ENCODE peak calls at places on chromosomes 5 and 9, in ten cellular contexts. O is K562; P is mammary epithelial cell; V is CD8-positive, alpha-beta T cell; W is lung; Q is H1; F is suprapubic skin; U is uterus; X is PC-3; A is right cardiac atrium. M is an unnamed sample. For H3K27me3 and H3K9me3, the result is how much of the 10 kb centered on the place peaks cover.

GRCh38 chr5:65895891-65896290 is 30.5 kb upstream of the ERBIN start:
- DNase-seq in Q (no peak), V (no peak), U (no peak), X (no peak), A (no peak), F (no peak), O (no peak), W (no peak), P (no peak), M (no peak)

GRCh38 chr5:148206620-148207019 is 3.8 kb downstream of the SPINK6 start:
- DNase-seq in P (no peak), U (no peak), W (no peak), Q (no peak), V (no peak), X (no peak), O (no peak), F (no peak), A (no peak), M (no peak)

GRCh38 chr5:181008136-181008535 is 19.5 kb downstream of the BTNL3 start:
- DNase-seq in U (no peak), P (no peak), Q (no peak), F (no peak), O (peak), X (no peak), V (no peak), A (no peak), W (no peak), M (no peak)

GRCh38 chr5:32383065-32383464 is 61.5 kb downstream of the ZFR start:
- DNase-seq in Q (no peak), F (no peak), V (no peak), A (no peak), X (no peak), U (no peak), P (no peak), W (no peak), O (no peak), M (no peak)

GRCh38 chr9:133334161-133334560 is 1.8 kb downstream of the SURF6 start:
- DNase-seq in F (peak), O (no peak), P (no peak), A (no peak), Q (peak), U (no peak), V (no peak), W (no peak), X (peak), M (no peak)

GRCh38 chr9:27003406-27004147 is 1.9 kb downstream of the LRRC19 start:
- DNase-seq in Q (no peak), F (no peak), P (no peak), O (no peak), A (no peak), V (no peak), W (no peak), X (no peak), U (no peak), M (no peak)

GRCh38 chr5:9646843-9647242 is 16.7 kb upstream of the TAS2R1 start:
- DNase-seq in F (no peak), O (no peak), U (no peak), W (no peak), V (no peak), Q (no peak), P (no peak), X (peak), A (no peak), M (no peak)

GRCh38 chr5:15834596-15835245 is 334.7 kb downstream of the FBXL7 start:
- DNase-seq in A (no peak), X (peak), V (no peak), W (no peak), P (peak), Q (no peak), U (no peak), O (no peak), F (no peak), M (no peak)

GRCh38 chr5:59648949-59649921 is 244.3 kb downstream of the PDE4D start:
- DNase-seq in F (no peak), Q (no peak), X (no peak), W (no peak), U (no peak), P (no peak), O (no peak), V (no peak), A (peak), M (no peak)

GRCh38 chr5:4532705-4533080 is 607.4 kb upstream of the ADAMTS16 start:
- DNase-seq in P (no peak), V (no peak), W (no peak), X (no peak), U (no peak), A (no peak), O (no peak), F (no peak), Q (no peak), M (no peak)

GRCh38 chr5:103829585-103829984 is 267.0 kb upstream of the NUDT12 start:
- DNase-seq in V (no peak), F (no peak), U (no peak), P (no peak), O (peak), X (peak), A (no peak), Q (no peak), W (no peak), M (no peak)

GRCh38 chr5:157955541-157956172 is 96.7 kb upstream of the CLINT1 start:
- DNase-seq in P (peak), U (no peak), O (no peak), F (no peak), W (no peak), X (peak), V (no peak), Q (no peak), A (no peak), M (no peak)

GRCh38 chr9:134163374-134164196 is 779 bp downstream of the RNU6ATAC start:
- DNase-seq in X (peak), V (peak), U (peak), F (peak), W (peak), Q (no peak), P (peak), A (peak), O (no peak), M (peak)

GRCh38 chr5:74595143-74595915 is 45.2 kb downstream of the ENC1 start:
- DNase-seq in Q (peak), F (no peak), A (no peak), W (no peak), P (no peak), X (no peak), U (no peak), O (peak), V (no peak), M (no peak)

GRCh38 chr9:8889100-8889499 is 1089.5 kb upstream of the DMAC1 start:
- DNase-seq in A (no peak), Q (no peak), U (no peak), F (no peak), V (no peak), P (no peak), X (no peak), W (no peak), O (no peak), M (no peak)

GRCh38 chr9:84393266-84393905 is 52.8 kb upstream of the SLC28A3 start:
- DNase-seq in F (no peak), X (no peak), P (no peak), A (no peak), V (no peak), Q (no peak), O (no peak), U (no peak), W (no peak), M (no peak)

GRCh38 chr9:93081081-93081529 is 14.9 kb upstream of the CARD19 start:
- DNase-seq in F (peak), Q (no peak), X (no peak), P (no peak), O (no peak), V (no peak), U (peak), W (no peak), A (no peak), M (no peak)

GRCh38 chr9:82789155-82789824 is 273.7 kb downstream of the RASEF start:
- DNase-seq in V (no peak), W (no peak), P (no peak), O (no peak), X (no peak), Q (no peak), U (no peak), A (no peak), F (no peak), M (no peak)

GRCh38 chr5:264346-264745 is 7.1 kb upstream of the PDCD6 start:
- DNase-seq in Q (no peak), A (no peak), F (no peak), W (no peak), V (no peak), U (no peak), X (no peak), P (no peak), O (no peak), M (no peak)

GRCh38 chr5:143515829-143516228 is 112.3 kb upstream of the NR3C1 start:
- DNase-seq in U (no peak), X (no peak), P (no peak), A (peak), W (no peak), Q (no peak), V (no peak), O (no peak), F (no peak), M (no peak)

GRCh38 chr9:107584186-107584585 is 94.6 kb upstream of the KLF4 start:
- DNase-seq in W (no peak), A (no peak), X (no peak), U (no peak), O (no peak), Q (no peak), P (no peak), V (no peak), F (no peak), M (no peak)

GRCh38 chr5:95938355-95938754 is 23.3 kb downstream of the ELL2 start:
- DNase-seq in F (no peak), P (no peak), U (no peak), A (no peak), X (no peak), O (no peak), Q (no peak), W (no peak), V (no peak), M (no peak)

GRCh38 chr9:91187965-91188344 is 173.8 kb downstream of the AUH start:
- DNase-seq in W (peak), U (no peak), Q (no peak), O (no peak), F (peak), V (no peak), X (no peak), P (peak), A (no peak), M (no peak)

GRCh38 chr5:74934949-74935751 is 69.0 kb upstream of the FAM169A start:
- DNase-seq in F (no peak), Q (no peak), P (peak), X (peak), O (no peak), W (no peak), U (peak), A (no peak), V (peak), M (peak)

GRCh38 chr9:116345817-116346216 is 192.2 kb downstream of the PAPPA start:
- DNase-seq in U (no peak), A (no peak), V (no peak), Q (no peak), W (no peak), F (no peak), O (no peak), P (no peak), X (no peak), M (no peak)

DNA sequence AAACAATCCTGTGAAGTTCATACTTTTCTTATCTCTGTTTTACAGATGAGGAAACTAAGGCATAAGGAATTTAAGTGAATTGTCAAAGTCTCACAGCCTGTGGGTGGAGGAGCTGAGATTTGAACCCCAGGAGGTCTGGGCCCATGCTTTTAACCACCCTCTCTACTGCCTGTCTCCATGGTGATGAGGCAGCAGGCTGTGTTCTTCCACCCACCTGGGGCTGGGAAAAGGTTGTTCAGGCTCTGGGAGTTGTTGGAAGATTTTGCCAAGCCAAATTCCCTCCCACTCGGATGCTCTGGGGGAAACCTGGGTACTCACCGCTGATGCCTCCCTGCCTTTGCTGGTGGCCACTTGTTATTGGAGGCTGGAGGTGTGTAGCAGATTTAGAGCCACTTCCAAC is 18.3 kb upstream of the SYNPO start:
- DNase-seq in V (no peak), O (no peak), W (no peak), X (no peak), A (no peak), U (no peak), Q (no peak), P (no peak), F (no peak), M (no peak)
- H3K27me3 ChIP-seq in V (under half), O (under half), W (under half), X (under half), A (under half), U (under half), Q (under half), P (under half), F (under half), M (under half)

DNA sequence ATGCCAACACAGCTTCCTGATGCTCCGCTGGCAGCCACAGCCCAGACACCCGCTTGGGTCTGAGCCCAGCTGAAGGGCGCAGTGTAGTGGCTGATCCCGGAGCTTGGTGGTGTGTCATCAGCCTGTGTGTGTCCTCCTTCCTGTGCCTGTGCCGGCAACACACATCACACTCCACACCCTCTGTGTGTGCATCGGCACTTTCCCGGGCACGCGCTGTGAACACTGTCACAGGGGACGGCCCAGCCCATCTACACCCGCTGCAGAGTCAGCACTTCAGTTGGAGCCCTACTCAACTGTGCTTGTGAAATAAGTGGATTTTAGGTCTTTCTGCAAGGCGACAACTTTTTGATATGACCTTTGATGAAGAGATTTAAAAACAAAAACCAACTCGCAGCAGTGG is 189.4 kb downstream of the IRX2 start:
- DNase-seq in X (no peak), P (no peak), F (no peak), A (no peak), W (no peak), V (no peak), U (no peak), O (no peak), Q (no peak), M (no peak)
- H3K9me3 ChIP-seq in X (under half), P (under half), F (under half), A (under half), W (under half), V (under half), U (under half), O (under half), Q (under half), M (under half)

GRCh38 chr5:176387384-176387925 is 943 bp downstream of the NOP16 start:
- DNase-seq in P (no peak), O (no peak), X (no peak), Q (no peak), W (no peak), A (no peak), F (no peak), V (no peak), U (no peak), M (no peak)
- H3K27ac ChIP-seq in P (peak), O (peak), X (peak), Q (no peak), W (no peak), A (no peak), F (no peak), V (no peak), U (no peak), M (no peak)

GRCh38 chr5:73435640-73436534 is 12.7 kb downstream of the FOXD1 start:
- DNase-seq in A (no peak), F (no peak), W (no peak), P (no peak), U (no peak), V (no peak), X (no peak), Q (no peak), O (no peak), M (no peak)

GRCh38 chr5:73438897-73439470 is 9.6 kb downstream of the FOXD1 start:
- DNase-seq in A (no peak), O (no peak), V (no peak), W (no peak), X (no peak), Q (no peak), P (no peak), U (no peak), F (no peak), M (no peak)

GRCh38 chr5:73436535-73437125 is 11.9 kb downstream of the FOXD1 start:
- DNase-seq in Q (no peak), F (no peak), W (no peak), V (no peak), O (no peak), U (no peak), A (peak), X (no peak), P (no peak), M (no peak)

GRCh38 chr5:73438048-73438896 is 10.3 kb downstream of the FOXD1 start:
- DNase-seq in A (no peak), O (no peak), W (no peak), X (peak), Q (no peak), P (no peak), U (no peak), F (no peak), V (no peak), M (no peak)

DNA sequence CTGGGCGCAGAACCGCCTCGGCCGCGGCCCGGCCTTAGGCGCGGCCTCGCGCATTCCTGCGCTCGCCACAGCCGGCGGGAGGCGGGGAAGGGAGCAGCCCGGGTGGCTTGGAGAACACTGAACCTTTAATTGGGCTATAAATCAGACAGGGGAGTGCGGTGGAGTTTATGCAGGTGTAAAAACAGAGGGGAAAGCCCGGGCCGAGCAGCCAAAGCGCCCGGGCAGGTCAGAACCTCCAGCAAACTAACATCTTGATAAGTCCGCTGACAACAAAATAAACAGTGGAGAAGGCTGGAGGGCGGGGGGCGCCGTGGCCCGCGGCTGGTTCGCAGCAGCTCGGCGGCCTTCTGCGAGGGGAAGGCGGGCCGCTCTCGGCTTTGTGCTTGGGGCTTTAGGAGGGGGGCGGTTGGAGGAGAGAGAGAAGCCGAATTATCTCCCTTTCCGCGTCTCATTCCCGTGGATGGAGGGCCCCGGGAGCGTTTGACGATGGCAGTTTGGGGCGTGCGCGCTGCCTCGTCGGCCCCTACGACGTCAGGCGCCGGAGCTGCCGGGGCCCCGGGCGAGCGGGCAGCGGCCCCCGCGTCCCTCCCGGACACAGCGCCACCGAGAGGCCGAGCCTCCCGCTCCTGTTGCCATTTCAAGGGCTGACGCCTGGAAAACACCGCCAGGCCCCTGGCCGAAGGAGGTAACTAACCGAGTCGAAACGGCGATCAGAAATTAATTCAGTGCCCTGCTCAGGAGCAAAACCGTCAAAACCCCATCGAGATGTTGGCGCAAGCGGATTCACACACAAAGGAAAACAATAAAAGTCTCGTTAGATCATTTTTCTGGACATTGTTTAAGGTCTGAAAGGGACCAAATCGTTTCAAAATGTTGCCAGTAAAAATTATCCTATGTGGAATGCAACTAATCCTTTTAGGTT is 11.2 kb downstream of the FOXD1 start:
- DNase-seq in V (no peak), O (peak), W (no peak), Q (no peak), A (no peak), P (peak), F (no peak), X (peak), U (no peak), M (peak)
- H3K27me3 ChIP-seq in V (half or more), O (under half), W (under half), Q (half or more), A (under half), P (under half), F (half or more), X (under half), U (half or more), M (half or more)

GRCh38 chr5:2326603-2327002 is 424.9 kb downstream of the IRX2 start:
- DNase-seq in W (no peak), A (no peak), O (no peak), U (no peak), Q (no peak), X (no peak), V (no peak), F (no peak), P (no peak), M (no peak)
- H3K9me3 ChIP-seq in W (under half), A (under half), O (under half), U (under half), Q (under half), X (under half), V (under half), F (under half), P (under half), M (under half)

DNA sequence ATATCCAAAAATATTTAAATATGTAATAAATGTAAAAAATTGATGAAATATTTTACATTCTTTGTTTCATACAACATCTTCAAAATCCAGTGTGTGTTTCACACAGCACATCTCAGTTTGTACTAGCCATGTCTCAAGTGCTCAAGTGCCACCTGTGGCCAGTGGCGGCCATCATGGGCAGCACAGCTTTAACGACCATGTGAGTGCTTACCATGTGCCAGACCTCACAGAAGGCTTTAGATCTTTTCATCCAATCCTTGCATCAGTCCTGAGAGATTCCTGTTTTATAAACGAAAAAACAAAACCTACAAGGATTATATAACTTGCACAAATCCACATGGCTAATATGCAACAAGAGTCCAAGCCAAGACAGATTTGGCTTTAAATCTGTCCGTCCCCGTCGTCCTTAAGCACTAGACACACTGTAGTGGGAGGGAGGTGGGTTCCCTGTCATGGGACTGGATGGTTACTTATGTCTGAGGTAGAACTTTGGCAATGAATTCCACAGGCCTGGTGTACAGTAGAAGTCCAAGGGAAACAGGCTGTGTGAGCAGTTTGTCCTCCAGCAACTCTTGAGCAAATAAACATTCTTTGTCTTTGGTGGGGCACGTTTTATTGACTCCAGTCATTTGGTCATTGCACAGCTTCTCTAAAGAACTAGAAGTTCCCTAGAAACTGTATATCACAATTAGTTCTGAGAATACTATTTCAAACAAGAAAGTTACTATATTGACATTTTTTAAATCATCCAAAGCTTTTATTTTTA is 25.0 kb upstream of the F2R start:
- DNase-seq in P (no peak), V (no peak), O (no peak), W (no peak), Q (no peak), A (no peak), U (no peak), F (no peak), X (peak), M (no peak)
- H3K27ac ChIP-seq in P (no peak), V (no peak), O (no peak), W (no peak), Q (no peak), A (no peak), U (peak), F (peak), X (peak), M (no peak)

M was measured in CD4-positive, alpha-beta T cell.